ENCODE peak calls at places on chromosome 7, in nine cellular contexts. V is OCI-LY7; A is stomach; R is effector CD4-positive, alpha-beta T cell; N is activated T-helper 2 cell treated with anti-CD3 and anti-CD28 coated beads, Interferon-gamma antibody, Interleukin-2, Interleukin-4, amounts not matched to agents 10 μg/mL and 5 μg/mL and 100 μg/mL, durations not matched to agents 14 hours and 24 hours and 36 hours; F is stimulated activated naive CD8-positive, alpha-beta T cell treated with anti-CD3 and anti-CD28 coated beads, Interleukin-15, Interleukin-2, amounts not matched to agents 100 U/mL and 50 U/mL, for 24 hours; M is kidney glomerular epithelial cell; I is T-helper 9 cell; O is EH. E is an unnamed sample.

GRCh38 chr7:20816389-20816959 is 29.8 kb upstream of the SP8 start:
- DNase-seq in V (no peak), A (no peak), R (no peak), N (no peak), F (no peak), M (no peak), I (no peak), O (no peak), E (no peak)

GRCh38 chr7:6640246-6640721 is 3.2 kb downstream of the ZNF316 start:
- DNase-seq in V (no peak), A (no peak), R (no peak), N (no peak), F (peak; percentile 54), M (no peak), I (no peak), O (peak; percentile 57), E (peak; percentile 8)

GRCh38 chr7:107063245-107064120 is 19.0 kb downstream of the PRKAR2B start:
- DNase-seq in V (no peak), A (no peak), R (no peak), N (no peak), F (no peak), M (no peak), I (no peak), O (no peak), E (no peak)

GRCh38 chr7:150631866-150632864 is at the start of gene GIMAP6:
- DNase-seq in V (no peak), A (no peak), R (peak; percentile 16), N (no peak), F (peak; percentile 47), M (no peak), I (peak; percentile 16), O (no peak), E (no peak)

GRCh38 chr7:117937726-117938483 is 64.7 kb upstream of the CTTNBP2 start:
- DNase-seq in V (no peak), A (no peak), R (no peak), N (no peak), F (no peak), M (no peak), I (no peak), O (no peak), E (no peak)

GRCh38 chr7:12741951-12742575 is 54.6 kb downstream of the ARL4A start:
- DNase-seq in V (no peak), A (no peak), R (no peak), N (no peak), F (no peak), M (peak; percentile 77), I (no peak), O (peak; percentile 17), E (peak; percentile 20)

GRCh38 chr7:114901771-114902170 is 20.1 kb upstream of the MDFIC start:
- DNase-seq in V (no peak), A (no peak), R (no peak), N (no peak), F (no peak), M (no peak), I (no peak), O (peak; percentile 75), E (peak; percentile 26)

GRCh38 chr7:13803134-13803533 is 186.3 kb downstream of the ETV1 start:
- DNase-seq in V (no peak), A (no peak), R (no peak), N (no peak), F (no peak), M (no peak), I (no peak), O (no peak), E (no peak)

GRCh38 chr7:15489383-15489782 is 72.4 kb downstream of the AGMO start:
- DNase-seq in V (no peak), A (no peak), R (no peak), N (no peak), F (no peak), M (no peak), I (no peak), O (no peak), E (no peak)